ENCODE peak calls at places on chromosomes 4 and X, in four cellular contexts. E, X, W and A are unnamed samples.

GRCh38 chrX:39821011-39821708 is 276.6 kb downstream of the BCOR start:
- DNase-seq in E (peak), X (no peak), W (no peak), A (no peak)

GRCh38 chr4:139913398-139913990 is 240.5 kb downstream of the MAML3 start:
- DNase-seq in E (no peak), X (peak), W (no peak), A (no peak)

GRCh38 chr4:109191216-109191615 is 111.2 kb downstream of the COL25A1 start:
- DNase-seq in E (no peak), X (no peak), W (no peak), A (no peak)

GRCh38 chrX:46477435-46477834 is 67.8 kb downstream of the ZNF674 start:
- DNase-seq in E (no peak), X (no peak), W (no peak), A (no peak)

GRCh38 chrX:129798888-129799287 is 19.1 kb downstream of the SASH3 start:
- DNase-seq in E (no peak), X (no peak), W (no peak), A (no peak)

GRCh38 chrX:85516131-85516530 is 136.7 kb upstream of the POF1B start:
- DNase-seq in E (no peak), X (no peak), W (no peak), A (no peak)

GRCh38 chr4:114364857-114365256 is 233.8 kb upstream of the UGT8 start:
- DNase-seq in E (no peak), X (no peak), W (no peak), A (no peak)

GRCh38 chrX:2500091-2500680 is 590 bp downstream of the DHRSX start:
- DNase-seq in E (peak), X (no peak), W (no peak), A (no peak)

GRCh38 chrX:311156-312129 is 7.2 kb downstream of the GTPBP6 start:
- DNase-seq in E (no peak), X (no peak), W (no peak), A (no peak)

GRCh38 chr4:143337600-143338287 is 1.1 kb downstream of the GAB1 start:
- DNase-seq in E (no peak), X (peak), W (peak), A (no peak)

GRCh38 chr4:24482871-24483270 is 101.5 kb downstream of the DHX15 start:
- DNase-seq in E (no peak), X (no peak), W (no peak), A (no peak)

GRCh38 chr4:140427919-140428471 is 547 bp upstream of the CLGN start:
- DNase-seq in E (no peak), X (no peak), W (no peak), A (no peak)

GRCh38 chrX:55731826-55732225 is 14.3 kb downstream of the RRAGB start:
- DNase-seq in E (no peak), X (no peak), W (no peak), A (no peak)

GRCh38 chr4:41050116-41050515 is 164.2 kb downstream of the APBB2 start:
- DNase-seq in E (no peak), X (no peak), W (no peak), A (no peak)

GRCh38 chr4:40446785-40447184 is 111.7 kb downstream of the CHRNA9 start:
- DNase-seq in E (no peak), X (no peak), W (no peak), A (no peak)

GRCh38 chrX:136823175-136823574 is 42.4 kb upstream of the ARHGEF6 start:
- DNase-seq in E (no peak), X (no peak), W (no peak), A (no peak)

GRCh38 chr4:147596377-147596776 is 20.8 kb upstream of the TMEM184C start:
- DNase-seq in E (peak), X (no peak), W (no peak), A (no peak)

GRCh38 chrX:41275661-41276609 is 58.0 kb upstream of the DDX3X start:
- DNase-seq in E (peak), X (peak), W (peak), A (peak)

GRCh38 chr4:140163029-140163810 is 9.2 kb upstream of the MAML3 start:
- DNase-seq in E (no peak), X (no peak), W (peak), A (no peak)

GRCh38 chrX:7372843-7373525 is 225.0 kb upstream of the PUDP start:
- DNase-seq in E (no peak), X (no peak), W (no peak), A (no peak)

GRCh38 chr4:147924604-147925412 is 192.9 kb downstream of the ARHGAP10 start:
- DNase-seq in E (peak), X (no peak), W (no peak), A (peak)